ENCODE peak calls at places on chromosome 18, in nine cellular contexts. E, N, B, Q, V, F, P, D and Z are unnamed samples.

GRCh38 chr18:42183746-42184145 is 228.7 kb downstream of the PIK3C3 start:
- DNase-seq in F (no peak), P (peak), B (no peak), N (peak), Q (no peak), E (no peak), V (peak), D (no peak), Z (no peak)

GRCh38 chr18:55150001-55150400 is 190.7 kb upstream of the CCDC68 start:
- DNase-seq in V (peak), F (no peak), E (no peak), B (no peak), D (no peak), N (no peak), Q (no peak), P (no peak), Z (no peak)

GRCh38 chr18:9403795-9404564 is 69.4 kb downstream of the TWSG1 start:
- DNase-seq in B (no peak), F (no peak), N (no peak), V (no peak), Q (no peak), D (no peak), P (no peak), E (no peak), Z (no peak)

GRCh38 chr18:32049393-32050161 is 31.0 kb downstream of the RNF125 start:
- DNase-seq in N (peak), D (no peak), P (peak), Q (no peak), E (no peak), V (no peak), B (no peak), F (peak), Z (no peak)

GRCh38 chr18:40371673-40372072 is 1583.4 kb upstream of the PIK3C3 start:
- DNase-seq in E (no peak), F (no peak), D (peak), P (no peak), B (no peak), V (peak), Q (no peak), N (no peak), Z (no peak)

GRCh38 chr18:76838182-76838581 is 15.8 kb downstream of the ZNF236 start:
- DNase-seq in D (peak), P (no peak), V (no peak), Q (no peak), E (no peak), F (no peak), B (no peak), N (no peak), Z (no peak)

GRCh38 chr18:47184419-47185050 is 8.4 kb upstream of the IER3IP1 start:
- DNase-seq in B (no peak), F (peak), P (peak), N (peak), E (no peak), D (peak), Q (no peak), V (no peak), Z (peak)

GRCh38 chr18:62844850-62845643 is 129.7 kb downstream of the PHLPP1 start:
- DNase-seq in D (no peak), P (no peak), Q (no peak), E (no peak), B (no peak), V (no peak), F (no peak), N (no peak), Z (no peak)

GRCh38 chr18:79598046-79598884 is 81.3 kb upstream of the CTDP1 start:
- DNase-seq in N (no peak), Q (no peak), F (no peak), E (peak), D (no peak), B (no peak), P (no peak), V (no peak), Z (no peak)

GRCh38 chr18:42798606-42799005 is 316.9 kb downstream of the RIT2 start:
- DNase-seq in B (no peak), F (no peak), D (no peak), N (no peak), E (no peak), V (no peak), Q (no peak), P (no peak), Z (peak)

GRCh38 chr18:12934454-12935071 is 13.2 kb upstream of the SEH1L start:
- DNase-seq in P (peak), B (peak), D (peak), E (peak), V (peak), N (peak), Q (peak), F (peak), Z (peak)